ENCODE peak calls at places on chromosomes 16 and 17, in four cellular contexts. A is Karpas-422, I is prostate gland, P is lower lobe of right lung. W is an unnamed sample.

GRCh38 chr16:75402174-75402820 is 31.0 kb downstream of the CFDP1 start:
- DNase-seq in A (no peak), I (no peak), P (no peak), W (no peak)

GRCh38 chr17:30992551-30992950 is 21.7 kb downstream of the RNF135 start:
- DNase-seq in A (no peak), I (no peak), P (no peak), W (no peak)

GRCh38 chr16:4372578-4373355 is 1.1 kb downstream of the VASN start:
- DNase-seq in A (peak), I (no peak), P (no peak), W (peak)

GRCh38 chr17:45640141-45640850 is 143.8 kb upstream of the CRHR1 start:
- DNase-seq in A (peak), I (peak), P (peak), W (peak)

GRCh38 chr17:879546-879945 is 97.4 kb downstream of the MRM3 start:
- DNase-seq in A (peak), I (peak), P (peak), W (peak)

GRCh38 chr17:9212376-9213310 is 191.3 kb downstream of the NTN1 start:
- DNase-seq in A (no peak), I (no peak), P (peak), W (peak)

GRCh38 chr17:35705230-35705629 is 26.2 kb upstream of the RASL10B start:
- DNase-seq in A (no peak), I (no peak), P (no peak), W (no peak)

GRCh38 chr16:2216330-2216729 is 1.7 kb upstream of the PGP start:
- DNase-seq in A (no peak), I (no peak), P (no peak), W (no peak)

GRCh38 chr16:88312732-88313131 is 70.0 kb upstream of the ZNF469 start:
- DNase-seq in A (no peak), I (no peak), P (no peak), W (no peak)

GRCh38 chr17:80750263-80750662 is 205.6 kb downstream of the RPTOR start:
- DNase-seq in A (no peak), I (no peak), P (no peak), W (no peak)

GRCh38 chr17:81734405-81735055 is 22.4 kb downstream of the SLC25A10 start:
- DNase-seq in A (no peak), I (no peak), P (peak), W (peak)

GRCh38 chr17:40307001-40307690 is 1.8 kb upstream of the RARA start:
- DNase-seq in A (no peak), I (no peak), P (no peak), W (peak)

GRCh38 chr17:64736804-64737492 is 74.8 kb upstream of the SMURF2 start:
- DNase-seq in A (peak), I (peak), P (no peak), W (no peak)

GRCh38 chr16:65121870-65122723 is at the start of gene CDH11:
- DNase-seq in A (no peak), I (peak), P (peak), W (peak)

GRCh38 chr16:71426069-71426879 is 15.6 kb downstream of the TLE7 start:
- DNase-seq in A (no peak), I (peak), P (no peak), W (peak)

GRCh38 chr17:73720187-73720834 is 76.1 kb upstream of the SDK2 start:
- DNase-seq in A (no peak), I (no peak), P (no peak), W (peak)

GRCh38 chr16:19555938-19556778 is 655 bp downstream of the VPS35L start:
- DNase-seq in A (peak), I (no peak), P (no peak), W (no peak)

GRCh38 chr17:37661372-37662014 is 18.2 kb upstream of the DDX52 start:
- DNase-seq in A (no peak), I (no peak), P (no peak), W (no peak)

GRCh38 chr17:73068322-73069153 is 23.9 kb downstream of the SLC39A11 start:
- DNase-seq in A (no peak), I (no peak), P (no peak), W (no peak)

GRCh38 chr16:87363771-87364476 is 19.7 kb downstream of the FBXO31 start:
- DNase-seq in A (no peak), I (no peak), P (no peak), W (no peak)

GRCh38 chr17:16439867-16440351 is 24.5 kb downstream of the TRPV2 start:
- DNase-seq in A (peak), I (no peak), P (no peak), W (no peak)

GRCh38 chr16:51875834-51876725 is 670.9 kb downstream of the TOX3 start:
- DNase-seq in A (no peak), I (no peak), P (no peak), W (no peak)

DNA sequence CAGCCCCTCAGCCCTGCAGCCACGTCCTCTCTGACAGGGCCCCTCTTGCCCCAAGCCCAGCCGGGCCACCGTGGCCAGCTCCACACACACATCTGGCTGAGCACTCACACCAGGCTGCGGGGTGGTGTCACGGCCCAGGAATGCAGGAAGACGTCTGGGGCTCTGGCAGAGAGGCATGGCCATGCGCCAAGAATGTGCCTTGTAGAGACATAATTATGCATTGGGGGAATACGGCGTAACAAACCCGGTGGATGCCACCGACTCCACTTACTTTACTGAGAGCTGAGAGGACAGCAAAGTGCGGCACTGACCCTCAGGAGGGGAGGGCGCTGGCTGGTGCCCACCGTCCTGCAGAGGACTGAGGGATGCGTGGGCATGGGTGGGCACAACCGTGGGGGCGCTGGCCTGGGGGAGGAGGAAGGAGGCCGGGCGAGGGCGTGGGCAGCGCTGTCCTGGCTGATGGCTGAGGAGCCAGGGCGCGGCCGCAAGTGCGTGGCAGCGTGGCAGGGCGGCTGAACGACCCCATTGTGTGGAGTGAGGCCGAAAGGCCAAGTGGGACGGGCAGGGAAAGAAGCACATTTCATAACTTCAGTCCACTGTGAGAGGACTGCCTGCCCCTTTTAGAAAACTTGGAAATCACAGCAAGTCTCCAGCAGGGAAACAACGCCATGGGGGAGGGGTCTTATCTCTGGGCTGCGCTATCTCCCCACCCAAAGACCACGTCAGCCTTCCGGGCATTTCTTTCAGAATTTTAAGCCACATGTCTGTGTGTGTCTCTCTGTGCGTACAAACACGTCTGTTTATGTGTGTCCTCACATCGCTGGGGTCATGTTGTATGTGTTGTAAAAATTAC is 30.6 kb downstream of the METRNL start:
- DNase-seq in A (no peak), I (peak), P (peak), W (no peak)
- H3K4me3 ChIP-seq in A (no peak), I (peak), P (peak), W (peak)

GRCh38 chr17:7652659-7653343 is 2.1 kb downstream of the ATP1B2 start:
- DNase-seq in A (peak), I (no peak), P (no peak), W (no peak)
- H3K4me3 ChIP-seq in A (no peak), I (no peak), P (no peak), W (no peak)

DNA sequence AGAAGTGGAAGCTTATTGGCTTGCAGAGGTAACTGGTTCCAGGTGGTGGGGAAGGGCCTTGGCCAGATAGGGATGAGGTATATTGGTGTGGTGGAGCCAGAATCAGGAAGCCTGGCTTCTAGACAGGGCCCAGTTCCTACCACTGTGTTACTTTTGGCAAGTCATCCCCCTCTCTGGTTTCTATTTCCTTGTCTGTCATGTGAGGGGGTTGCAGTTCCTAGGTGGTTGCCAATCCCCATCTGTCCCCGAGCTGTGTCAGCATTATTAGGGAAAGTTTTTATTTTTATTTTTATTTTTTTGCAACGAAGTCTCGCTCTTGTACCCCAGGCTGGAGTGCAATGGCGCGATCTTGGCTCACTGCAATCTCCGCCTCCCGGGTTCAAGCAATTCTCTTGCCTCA is 3.0 kb downstream of the SMCR8 start:
- DNase-seq in A (no peak), I (no peak), P (no peak), W (peak)
- H3K4me3 ChIP-seq in A (peak), I (peak), P (peak), W (peak)

GRCh38 chr17:48616719-48617514 is 1.8 kb upstream of the HOXB8 start:
- DNase-seq in A (no peak), I (no peak), P (no peak), W (no peak)

GRCh38 chr17:48615963-48616718 is 1.0 kb upstream of the HOXB8 start:
- DNase-seq in A (no peak), I (no peak), P (no peak), W (no peak)

GRCh38 chr17:48613862-48614694 is 1.0 kb downstream of the HOXB8 start:
- DNase-seq in A (no peak), I (no peak), P (no peak), W (no peak)

GRCh38 chr17:48614904-48615211 is 234 bp downstream of the HOXB8 start:
- DNase-seq in A (no peak), I (no peak), P (no peak), W (no peak)

DNA sequence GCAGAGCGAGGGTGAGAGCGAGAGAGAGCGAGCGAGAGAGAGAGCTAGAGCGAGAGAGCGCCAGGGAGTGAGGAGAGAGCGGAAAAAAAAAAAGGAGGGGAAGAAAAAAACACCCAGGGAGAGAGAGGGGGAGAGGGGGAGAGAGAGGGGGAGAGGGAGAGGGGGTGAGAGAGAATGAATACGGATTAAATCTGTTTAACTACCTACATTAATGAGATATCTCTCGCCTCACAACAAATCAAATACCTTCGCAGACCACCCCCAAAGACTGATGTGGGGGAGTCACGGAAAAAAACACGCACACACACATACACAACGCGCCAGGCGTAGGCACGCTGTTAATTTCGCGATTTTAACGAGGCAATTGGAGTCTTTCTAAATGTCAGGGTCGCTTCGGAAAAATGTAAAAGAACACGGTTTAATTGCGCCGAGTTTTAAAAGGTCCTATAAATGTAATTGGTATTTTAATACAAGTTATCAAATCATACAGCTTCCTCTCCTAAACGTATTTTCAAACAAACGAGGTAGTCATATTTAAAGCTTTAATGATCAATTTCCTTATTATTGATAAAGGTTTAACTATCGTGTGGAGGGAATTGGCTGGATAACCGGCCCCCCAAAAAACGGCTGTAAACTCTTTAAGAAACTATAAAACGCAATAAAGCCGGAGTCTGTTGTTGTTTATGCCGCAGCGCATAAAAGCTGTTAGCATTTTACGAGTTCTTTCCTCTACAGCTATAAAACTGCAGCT is at the start of gene HOXB8:
- DNase-seq in A (no peak), I (no peak), P (no peak), W (no peak)
- H3K4me3 ChIP-seq in A (no peak), I (no peak), P (peak), W (no peak)